ENCODE peak calls at places on chromosomes 2 and 18, in four cellular contexts. One of them, this sample, is unnamed.

GRCh38 chr2:30031184-30031583 is 109.8 kb upstream of the ALK start:
- DNase-seq in NCI-H1417: no peak
- DNase-seq in T-cell: no peak
- DNase-seq in dorsolateral prefrontal cortex: no peak
- DNase-seq in this sample: no peak

GRCh38 chr2:36044389-36044788 is 311.2 kb upstream of the CRIM1 start:
- DNase-seq in NCI-H1417: no peak
- DNase-seq in dorsolateral prefrontal cortex: no peak
- DNase-seq in T-cell: no peak
- DNase-seq in this sample: no peak

GRCh38 chr2:14720319-14720718 is 87.8 kb downstream of the LRATD1 start:
- DNase-seq in T-cell: no peak
- DNase-seq in dorsolateral prefrontal cortex: no peak
- DNase-seq in NCI-H1417: no peak
- DNase-seq in this sample: no peak

GRCh38 chr2:110770696-110771425 is 38.5 kb downstream of the ACOXL start:
- DNase-seq in T-cell: no peak
- DNase-seq in NCI-H1417: peak; percentile 30
- DNase-seq in dorsolateral prefrontal cortex: no peak
- DNase-seq in this sample: no peak

GRCh38 chr2:20194097-20194989 is 30.6 kb downstream of the SDC1 start:
- DNase-seq in dorsolateral prefrontal cortex: no peak
- DNase-seq in T-cell: no peak
- DNase-seq in NCI-H1417: no peak
- DNase-seq in this sample: no peak

GRCh38 chr2:220856486-220856885 is 715.6 kb downstream of the EPHA4 start:
- DNase-seq in NCI-H1417: no peak
- DNase-seq in T-cell: no peak
- DNase-seq in dorsolateral prefrontal cortex: no peak
- DNase-seq in this sample: no peak

GRCh38 chr2:142280846-142281245 is 150.0 kb upstream of the LRP1B start:
- DNase-seq in T-cell: no peak
- DNase-seq in NCI-H1417: no peak
- DNase-seq in dorsolateral prefrontal cortex: no peak
- DNase-seq in this sample: no peak

GRCh38 chr2:65465857-65466256 is 33.5 kb upstream of the SPRED2 start:
- DNase-seq in NCI-H1417: no peak
- DNase-seq in T-cell: no peak
- DNase-seq in dorsolateral prefrontal cortex: no peak
- DNase-seq in this sample: no peak

GRCh38 chr18:55875330-55875933 is 287.4 kb upstream of the TCF4 start:
- DNase-seq in T-cell: no peak
- DNase-seq in NCI-H1417: no peak
- DNase-seq in dorsolateral prefrontal cortex: peak; percentile 58
- DNase-seq in this sample: no peak

GRCh38 chr18:28115149-28115550 is 61.8 kb downstream of the CDH2 start:
- DNase-seq in T-cell: no peak
- DNase-seq in dorsolateral prefrontal cortex: no peak
- DNase-seq in NCI-H1417: no peak
- DNase-seq in this sample: no peak

GRCh38 chr2:216936954-216937357 is 77.1 kb upstream of the TNP1 start:
- DNase-seq in T-cell: no peak
- DNase-seq in dorsolateral prefrontal cortex: no peak
- DNase-seq in NCI-H1417: peak; percentile 15
- DNase-seq in this sample: no peak

GRCh38 chr2:157792345-157793052 is 83.6 kb downstream of the ACVR1 start:
- DNase-seq in dorsolateral prefrontal cortex: no peak
- DNase-seq in T-cell: no peak
- DNase-seq in NCI-H1417: no peak
- DNase-seq in this sample: no peak

GRCh38 chr2:86521922-86522321 is 41.3 kb downstream of the CHMP3 start:
- DNase-seq in dorsolateral prefrontal cortex: no peak
- DNase-seq in NCI-H1417: no peak
- DNase-seq in T-cell: no peak
- DNase-seq in this sample: no peak

GRCh38 chr2:19021721-19022120 is 336.7 kb downstream of the OSR1 start:
- DNase-seq in T-cell: no peak
- DNase-seq in dorsolateral prefrontal cortex: no peak
- DNase-seq in NCI-H1417: no peak
- DNase-seq in this sample: no peak

GRCh38 chr2:54839526-54840255 is 116.2 kb downstream of the EML6 start:
- DNase-seq in NCI-H1417: no peak
- DNase-seq in dorsolateral prefrontal cortex: no peak
- DNase-seq in T-cell: no peak
- DNase-seq in this sample: no peak

GRCh38 chr2:239002960-239003932 is 155.4 kb downstream of the TWIST2 start:
- DNase-seq in NCI-H1417: no peak
- DNase-seq in dorsolateral prefrontal cortex: no peak
- DNase-seq in T-cell: no peak
- DNase-seq in this sample: no peak

GRCh38 chr2:177667626-177668025 is 275.1 kb downstream of the AGPS start:
- DNase-seq in T-cell: no peak
- DNase-seq in NCI-H1417: no peak
- DNase-seq in dorsolateral prefrontal cortex: no peak
- DNase-seq in this sample: no peak

GRCh38 chr2:54871457-54872103 is 148.1 kb downstream of the EML6 start:
- DNase-seq in NCI-H1417: no peak
- DNase-seq in T-cell: no peak
- DNase-seq in dorsolateral prefrontal cortex: no peak
- DNase-seq in this sample: peak; percentile 95

GRCh38 chr18:2826581-2826980 is 20.2 kb upstream of the EMILIN2 start:
- DNase-seq in dorsolateral prefrontal cortex: no peak
- DNase-seq in T-cell: no peak
- DNase-seq in NCI-H1417: no peak
- DNase-seq in this sample: no peak

GRCh38 chr18:70046207-70046606 is 98.5 kb upstream of the CD226 start:
- DNase-seq in T-cell: no peak
- DNase-seq in NCI-H1417: no peak
- DNase-seq in dorsolateral prefrontal cortex: no peak
- DNase-seq in this sample: no peak

GRCh38 chr2:47029737-47030524 is 114.3 kb upstream of the MCFD2 start:
- DNase-seq in dorsolateral prefrontal cortex: no peak
- DNase-seq in T-cell: no peak
- DNase-seq in NCI-H1417: no peak
- DNase-seq in this sample: no peak

GRCh38 chr2:237682151-237682550 is 54.8 kb downstream of the LRRFIP1 start:
- DNase-seq in NCI-H1417: no peak
- DNase-seq in T-cell: no peak
- DNase-seq in dorsolateral prefrontal cortex: no peak
- DNase-seq in this sample: no peak

GRCh38 chr2:67294218-67294617 is 102.9 kb upstream of the ETAA1 start:
- DNase-seq in dorsolateral prefrontal cortex: no peak
- DNase-seq in T-cell: no peak
- DNase-seq in NCI-H1417: no peak
- DNase-seq in this sample: no peak

GRCh38 chr2:197890160-197890559 is 85.8 kb downstream of the PLCL1 start:
- DNase-seq in NCI-H1417: no peak
- DNase-seq in dorsolateral prefrontal cortex: no peak
- DNase-seq in T-cell: no peak
- DNase-seq in this sample: no peak

GRCh38 chr2:148124271-148124670 is 103.4 kb downstream of the MBD5 start:
- DNase-seq in dorsolateral prefrontal cortex: no peak
- DNase-seq in T-cell: no peak
- DNase-seq in NCI-H1417: no peak
- DNase-seq in this sample: no peak

This sample was measured in NCI-H1694.